ENCODE peak calls at places on chromosome 5, in six cellular contexts. O is GM12878, A is osteoblast, V is neural progenitor cell, R is MM.1S, D is endothelial cell of umbilical vein. B is an unnamed sample.
A peak's percentile ranks its signal among the peaks of the same experiment; 100 is the strongest.

GRCh38 chr5:81851481-81852178 is 100.7 kb upstream of the SSBP2 start:
- DNase-seq in O (peak; percentile 77), R (peak; percentile 96), D (peak; percentile 94), V (peak; percentile 98), A (peak; percentile 97), B (peak; percentile 99)

GRCh38 chr5:181223041-181223728 is at the start of gene TRIM41:
- DNase-seq in O (peak; percentile 94), A (peak; percentile 93), V (peak; percentile 99), D (peak; percentile 98), R (peak; percentile 99), B (peak; percentile 99)

GRCh38 chr5:133746834-133747233 is 134.5 kb upstream of the FSTL4 start:
- DNase-seq in A (no peak), D (no peak), V (peak; percentile 12), O (no peak), R (no peak), B (peak; percentile 24)

GRCh38 chr5:74232281-74232680 is 408.2 kb downstream of the ENC1 start:
- DNase-seq in D (no peak), A (peak; percentile 87), O (no peak), R (no peak), V (peak; percentile 35), B (no peak)

GRCh38 chr5:180142824-180143610 is 66.0 kb downstream of the RASGEF1C start:
- DNase-seq in V (no peak), R (no peak), O (no peak), A (peak; percentile 54), D (no peak), B (no peak)

GRCh38 chr5:69454460-69455249 is 37.9 kb upstream of the OCLN start:
- DNase-seq in O (no peak), D (no peak), V (peak; percentile 6), A (no peak), R (no peak), B (no peak)

GRCh38 chr5:106545325-106545724 is 1125.4 kb downstream of the EFNA5 start:
- DNase-seq in A (peak; percentile 1), D (peak; percentile 16), V (no peak), R (no peak), O (no peak), B (no peak)

GRCh38 chr5:151520294-151520693 is 70.8 kb downstream of the FAT2 start:
- DNase-seq in V (peak; percentile 30), A (no peak), R (no peak), D (no peak), O (no peak), B (no peak)

GRCh38 chr5:168651654-168652053 is 72.5 kb upstream of the PANK3 start:
- DNase-seq in A (peak; percentile 94), R (no peak), V (no peak), D (no peak), O (no peak), B (no peak)

GRCh38 chr5:140324041-140324833 is 21.3 kb upstream of the PFDN1 start:
- DNase-seq in R (no peak), D (no peak), A (no peak), V (no peak), O (no peak), B (no peak)

GRCh38 chr5:181037365-181037861 is 2.7 kb upstream of the BTNL9 start:
- DNase-seq in O (no peak), R (no peak), D (no peak), A (no peak), V (peak; percentile 58), B (no peak)

GRCh38 chr5:103375356-103375755 is 116.8 kb downstream of the MACIR start:
- DNase-seq in A (no peak), O (no peak), R (no peak), V (no peak), D (no peak), B (no peak)

GRCh38 chr5:58886315-58887207 is 303.7 kb downstream of the RAB3C start:
- DNase-seq in A (peak; percentile 66), O (no peak), D (peak; percentile 44), R (peak; percentile 64), V (peak; percentile 76), B (peak; percentile 53)

GRCh38 chr5:135559342-135559741 is 19.4 kb downstream of the CXCL14 start:
- DNase-seq in O (no peak), V (no peak), A (peak; percentile 80), R (no peak), D (no peak), B (no peak)

GRCh38 chr5:65072836-65073620 is 304.3 kb downstream of the CWC27 start:
- DNase-seq in R (no peak), O (no peak), V (no peak), A (peak; percentile 44), D (peak; percentile 31), B (no peak)

GRCh38 chr5:77620404-77620803 is 18.1 kb downstream of the OTP start:
- DNase-seq in V (no peak), O (no peak), R (peak; percentile 77), D (no peak), A (no peak), B (no peak)

GRCh38 chr5:29963956-29964355 is 1229.5 kb upstream of the CDH6 start:
- DNase-seq in R (no peak), O (no peak), A (no peak), D (no peak), V (peak; percentile 33), B (no peak)

GRCh38 chr5:157266286-157267007 is 524 bp downstream of the CYFIP2 start:
- DNase-seq in O (no peak), R (peak; percentile 81), V (peak; percentile 78), A (no peak), D (peak; percentile 6), B (peak; percentile 76)

GRCh38 chr5:151075698-151076331 is 5.0 kb downstream of the TNIP1 start:
- DNase-seq in V (no peak), A (peak; percentile 92), R (no peak), D (no peak), O (no peak), B (no peak)

GRCh38 chr5:313265-313664 is 8.2 kb upstream of the AHRR start:
- DNase-seq in R (no peak), O (no peak), A (peak; percentile 42), V (no peak), D (no peak), B (no peak)

GRCh38 chr5:154714271-154714986 is 40.7 kb upstream of the LARP1 start:
- DNase-seq in R (peak; percentile 36), D (peak; percentile 64), A (peak; percentile 83), O (peak; percentile 32), V (no peak), B (peak; percentile 19)

GRCh38 chr5:179332741-179333290 is 12.4 kb downstream of the ADAMTS2 start:
- DNase-seq in D (no peak), A (no peak), V (no peak), R (no peak), O (no peak), B (no peak)

GRCh38 chr5:154179846-154180710 is 10.5 kb upstream of the GALNT10 start:
- DNase-seq in R (peak; percentile 75), D (peak; percentile 64), A (peak; percentile 66), O (no peak), V (peak; percentile 80), B (peak; percentile 58)

GRCh38 chr5:138557677-138558076 is 14.6 kb upstream of the ETF1 start:
- DNase-seq in A (no peak), V (no peak), D (no peak), O (no peak), R (no peak), B (no peak)

GRCh38 chr5:138552700-138553099 is 9.7 kb upstream of the ETF1 start:
- DNase-seq in A (no peak), O (no peak), R (no peak), D (no peak), V (no peak), B (no peak)

GRCh38 chr5:138549414-138549813 is 6.4 kb upstream of the ETF1 start:
- DNase-seq in D (no peak), O (no peak), V (no peak), R (no peak), A (no peak), B (no peak)

GRCh38 chr5:138553437-138554095 is 10.5 kb upstream of the ETF1 start:
- DNase-seq in R (no peak), D (no peak), A (no peak), O (no peak), V (no peak), B (no peak)

DNA sequence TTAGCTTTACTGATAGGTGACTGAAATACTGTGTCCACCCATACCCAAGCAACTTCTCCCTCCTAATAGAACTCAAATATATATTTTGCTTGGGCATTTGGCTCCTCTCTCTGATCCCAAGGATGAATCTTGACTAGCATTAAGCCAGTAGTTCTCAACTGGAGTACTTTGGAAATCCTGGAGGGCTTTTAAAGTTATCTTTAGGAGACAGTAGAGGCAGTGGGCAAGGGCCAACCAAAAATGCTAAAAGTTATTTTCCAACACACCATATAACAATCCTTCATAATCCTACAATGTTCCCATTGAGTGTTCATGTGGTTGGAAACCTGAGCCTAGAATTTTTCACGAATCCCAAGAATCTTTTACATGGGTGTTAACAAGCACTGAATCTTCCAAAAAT is 11.1 kb upstream of the ETF1 start:
- DNase-seq in V (no peak), O (no peak), R (no peak), A (no peak), D (no peak), B (no peak)
- H3K36me3 ChIP-seq in V (peaks cover 25% of the 10 kb centered on the region), O (peaks cover 11% of the 10 kb centered on the region), R (peaks cover 25% of the 10 kb centered on the region), A (peaks cover 62% of the 10 kb centered on the region), D (peaks cover 28% of the 10 kb centered on the region), B (peaks cover 60% of the 10 kb centered on the region)

DNA sequence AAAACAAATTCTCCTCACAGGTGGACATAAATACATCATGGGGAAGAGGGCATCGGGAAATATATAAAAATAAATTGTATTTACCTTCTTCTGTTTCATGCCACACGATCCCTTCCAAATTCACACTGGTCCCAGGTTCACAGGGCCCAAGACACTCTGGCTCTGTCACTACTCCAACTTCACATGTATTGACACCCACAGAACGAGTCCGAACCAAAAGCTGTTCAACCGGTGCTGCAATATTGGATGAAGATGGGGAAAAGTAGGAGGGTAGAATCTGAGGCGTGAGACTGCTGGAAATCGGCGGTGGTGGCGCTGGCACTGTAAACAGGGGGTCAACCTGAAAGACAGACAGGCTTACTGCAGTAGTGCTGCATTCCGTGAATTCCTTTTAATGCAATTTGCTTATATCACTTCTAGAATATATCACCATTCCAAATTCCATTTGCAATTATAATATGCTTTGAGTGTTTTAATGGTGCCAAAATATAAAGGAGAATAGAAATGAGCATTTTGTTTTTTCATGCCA is 45.4 kb downstream of the ZNF608 start:
- DNase-seq in V (peak; percentile 41), A (no peak), D (no peak), R (no peak), O (no peak), B (no peak)
- H4K20me1 ChIP-seq in V (peaks cover 100% of the 10 kb centered on the region), A (peaks cover 4% of the 10 kb centered on the region), D (peaks cover 9% of the 10 kb centered on the region), R (no peaks in the 10 kb centered on the region), O (no peaks in the 10 kb centered on the region), B (no peaks in the 10 kb centered on the region)

DNA sequence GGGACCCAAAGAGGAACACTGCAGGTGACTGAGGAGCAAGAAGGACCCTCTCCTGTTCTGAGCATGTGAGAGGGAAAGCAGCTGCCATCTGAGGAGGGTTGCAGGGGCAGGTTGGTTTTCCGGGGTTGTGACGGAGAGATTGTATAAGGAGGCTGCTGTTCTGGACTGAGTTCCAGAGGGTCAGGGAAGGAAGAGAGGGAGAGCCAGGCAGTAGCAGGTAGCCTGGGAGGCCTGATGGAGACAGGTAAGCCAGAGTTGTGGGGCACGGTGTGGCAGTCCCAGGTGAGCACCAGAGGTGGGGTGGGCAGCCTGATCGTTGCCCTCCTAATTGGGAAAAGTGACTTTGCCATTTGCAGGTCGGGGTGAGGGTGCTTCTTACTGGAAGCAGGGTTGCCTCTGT is 9.8 kb downstream of the CCT5 start:
- DNase-seq in V (no peak), R (no peak), A (no peak), D (no peak), O (no peak), B (no peak)
- H3K36me3 ChIP-seq in V (peaks cover 31% of the 10 kb centered on the region), R (peaks cover 59% of the 10 kb centered on the region), A (peaks cover 99% of the 10 kb centered on the region), D (peaks cover 58% of the 10 kb centered on the region), O (peaks cover 35% of the 10 kb centered on the region), B (peaks cover 99% of the 10 kb centered on the region)

GRCh38 chr5:172437445-172438303 is 16.7 kb downstream of the SH3PXD2B start:
- DNase-seq in A (peak; percentile 93), D (peak; percentile 95), V (no peak), O (no peak), R (no peak), B (no peak)
- H4K20me1 ChIP-seq in A (peaks cover 86% of the 10 kb centered on the region), D (peaks cover 5% of the 10 kb centered on the region), V (peaks cover 97% of the 10 kb centered on the region), O (no peaks in the 10 kb centered on the region), R (no peaks in the 10 kb centered on the region), B (no peaks in the 10 kb centered on the region)